ENCODE peak calls at places on chromosomes 7 and 10, in nine cellular contexts. B, G, U, C, A, F, Y, X and I are unnamed samples.

GRCh38 chr10:10432306-10433035 is 585.2 kb upstream of the CELF2 start:
- DNase-seq in B (no peak), G (no peak), U (no peak), C (peak; percentile 43), A (no peak), F (no peak), Y (no peak), X (no peak), I (no peak)

GRCh38 chr7:155847821-155848435 is 35.7 kb upstream of the SHH start:
- DNase-seq in B (no peak), G (no peak), U (no peak), C (no peak), A (no peak), F (peak; percentile 18), Y (no peak), X (no peak), I (no peak)

GRCh38 chr7:155918720-155919399 is 106.6 kb upstream of the SHH start:
- DNase-seq in B (no peak), G (peak; percentile 60), U (peak; percentile 83), C (peak; percentile 95), A (peak; percentile 78), F (no peak), Y (no peak), X (no peak), I (peak; percentile 9)

GRCh38 chr10:95755511-95756004 is 405 bp upstream of the ENTPD1 start:
- DNase-seq in B (no peak), G (no peak), U (peak; percentile 82), C (no peak), A (peak; percentile 21), F (no peak), Y (no peak), X (no peak), I (no peak)

GRCh38 chr7:3294432-3295100 is 6.5 kb upstream of the SDK1 start:
- DNase-seq in B (no peak), G (no peak), U (no peak), C (no peak), A (peak; percentile 87), F (no peak), Y (peak; percentile 68), X (no peak), I (no peak)

GRCh38 chr10:35979116-35979515 is 337.0 kb upstream of the FZD8 start:
- DNase-seq in B (no peak), G (no peak), U (no peak), C (no peak), A (no peak), F (no peak), Y (no peak), X (no peak), I (no peak)

GRCh38 chr10:35574924-35575352 is 30.2 kb upstream of the GJD4 start:
- DNase-seq in B (no peak), G (no peak), U (no peak), C (peak; percentile 98), A (no peak), F (no peak), Y (no peak), X (peak; percentile 15), I (no peak)

GRCh38 chr7:123682690-123683089 is 27.0 kb downstream of the LMOD2 start:
- DNase-seq in B (no peak), G (peak; percentile 23), U (no peak), C (peak; percentile 77), A (no peak), F (no peak), Y (peak; percentile 21), X (no peak), I (no peak)

GRCh38 chr7:101891936-101892640 is 74.7 kb downstream of the CUX1 start:
- DNase-seq in B (no peak), G (no peak), U (no peak), C (no peak), A (no peak), F (no peak), Y (no peak), X (no peak), I (no peak)

GRCh38 chr7:101893326-101894085 is 76.1 kb downstream of the CUX1 start:
- DNase-seq in B (no peak), G (no peak), U (no peak), C (no peak), A (no peak), F (no peak), Y (no peak), X (no peak), I (no peak)

GRCh38 chr7:101890666-101891065 is 73.2 kb downstream of the CUX1 start:
- DNase-seq in B (no peak), G (no peak), U (no peak), C (no peak), A (no peak), F (no peak), Y (no peak), X (no peak), I (no peak)

GRCh38 chr7:101896312-101896711 is 78.9 kb downstream of the CUX1 start:
- DNase-seq in B (no peak), G (no peak), U (no peak), C (no peak), A (no peak), F (no peak), Y (no peak), X (no peak), I (no peak)

DNA sequence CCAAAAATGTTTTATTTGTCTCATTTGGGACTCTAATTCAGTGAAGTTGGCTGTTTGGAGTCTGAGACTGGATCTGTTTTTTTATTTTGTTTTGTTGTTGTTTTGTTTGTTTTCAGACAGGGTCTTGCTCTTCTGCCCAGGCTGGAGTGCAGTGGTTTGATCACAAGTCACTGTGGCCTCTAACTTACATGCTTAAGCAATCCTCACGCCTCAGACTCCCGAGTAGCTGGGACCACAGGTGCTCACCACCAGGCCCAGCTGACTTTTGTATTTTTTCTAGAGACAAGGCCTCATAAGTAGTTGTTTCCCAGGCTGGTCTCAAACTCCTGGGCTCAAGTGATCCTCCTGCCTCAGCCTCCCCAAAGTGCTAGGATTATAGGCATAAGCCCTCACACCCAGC is 73.7 kb downstream of the CUX1 start:
- DNase-seq in B (no peak), G (no peak), U (no peak), C (no peak), A (no peak), F (no peak), Y (no peak), X (no peak), I (no peak)
- H3K4me1 ChIP-seq in B (peaks cover 4% of the 10 kb centered on the region), G (peaks cover 12% of the 10 kb centered on the region), U (no peaks in the 10 kb centered on the region), C (peaks cover 4% of the 10 kb centered on the region), A (peaks cover under 1% of the 10 kb centered on the region), F (peaks cover 25% of the 10 kb centered on the region), Y (no peaks in the 10 kb centered on the region), X (peaks cover 6% of the 10 kb centered on the region), I (peaks cover 4% of the 10 kb centered on the region)

DNA sequence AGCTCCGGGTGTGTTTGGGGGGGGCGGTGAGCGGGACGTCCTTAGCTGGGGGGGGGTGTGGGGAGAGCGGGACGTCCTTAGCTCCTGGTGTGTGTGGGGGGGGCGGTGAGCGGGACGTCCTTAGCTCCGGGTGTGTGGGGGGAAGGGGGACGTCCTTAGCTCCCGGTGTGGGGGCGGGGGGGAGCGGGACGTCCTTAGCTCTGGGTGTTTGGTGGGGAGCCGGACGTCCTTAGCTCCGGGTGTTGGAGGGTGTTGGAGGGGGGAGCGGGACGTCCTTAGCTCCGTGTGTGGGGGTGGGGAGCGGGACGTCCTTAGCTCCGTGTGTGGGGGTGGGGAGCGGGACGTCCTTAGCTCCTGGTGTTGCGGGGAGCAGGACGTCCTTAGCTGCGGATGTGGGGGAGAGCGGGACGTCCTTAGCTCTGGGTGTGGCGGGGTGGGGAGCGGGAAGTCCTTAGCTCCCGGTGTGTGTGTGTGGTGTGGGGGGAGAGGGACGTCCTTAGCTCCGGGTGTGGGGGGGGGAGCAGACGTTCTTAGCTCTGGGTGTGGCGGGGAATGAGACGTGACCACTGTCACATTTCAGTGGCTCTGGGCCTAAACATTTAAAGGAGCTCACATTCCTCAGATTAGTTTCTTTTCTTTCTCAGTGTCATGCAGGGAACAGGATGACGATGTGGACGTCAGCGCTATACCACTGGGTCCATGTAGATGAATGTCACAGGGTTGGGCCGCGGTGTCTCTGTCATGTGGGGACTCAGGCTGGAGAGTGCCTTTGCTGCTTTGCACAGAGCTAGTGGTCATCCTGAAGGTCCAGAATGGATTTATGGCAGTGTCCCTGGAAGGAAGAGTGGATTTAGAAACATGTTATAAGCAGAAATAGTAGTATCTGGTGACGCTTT is 7.5 kb downstream of the DYNC2I1 start:
- DNase-seq in B (peak; percentile 70), G (peak; percentile 31), U (peak; percentile 80), C (peak; percentile 60), A (peak; percentile 59), F (peak; percentile 89), Y (peak; percentile 63), X (no peak), I (no peak)
- H3K27ac ChIP-seq in B (peak overlapping the region; percentile 45), G (peak overlapping the region; percentile 27), U (peak overlapping the region; percentile 95), C (peak overlapping the region; percentile 74), A (peak overlapping the region; percentile 61), F (peak overlapping the region; percentile 91), Y (peak overlapping the region; percentile 79), X (no peak overlapping the region), I (peak overlapping the region; percentile 90)

GRCh38 chr10:23186697-23187096 is 5.4 kb upstream of the PTF1A start:
- DNase-seq in B (no peak), G (no peak), U (no peak), C (no peak), A (peak; percentile 47), F (no peak), Y (no peak), X (no peak), I (no peak)

GRCh38 chr10:23186178-23186577 is 5.9 kb upstream of the PTF1A start:
- DNase-seq in B (no peak), G (no peak), U (no peak), C (no peak), A (no peak), F (no peak), Y (no peak), X (no peak), I (no peak)

GRCh38 chr10:23187155-23187554 is 5.0 kb upstream of the PTF1A start:
- DNase-seq in B (no peak), G (no peak), U (no peak), C (no peak), A (no peak), F (no peak), Y (no peak), X (no peak), I (no peak)

GRCh38 chr10:23190872-23191763 is 994 bp upstream of the PTF1A start:
- DNase-seq in B (no peak), G (no peak), U (no peak), C (no peak), A (no peak), F (no peak), Y (no peak), X (no peak), I (no peak)

GRCh38 chr10:23189024-23189423 is 3.1 kb upstream of the PTF1A start:
- DNase-seq in B (no peak), G (no peak), U (no peak), C (no peak), A (no peak), F (no peak), Y (no peak), X (no peak), I (no peak)
- TF ChIP-seq POLR2A in B (no peak), G (no peak), U (no peak), C (no peak), A (no peak), F (no peak), Y (no peak), X (no peak), I (no peak)

DNA sequence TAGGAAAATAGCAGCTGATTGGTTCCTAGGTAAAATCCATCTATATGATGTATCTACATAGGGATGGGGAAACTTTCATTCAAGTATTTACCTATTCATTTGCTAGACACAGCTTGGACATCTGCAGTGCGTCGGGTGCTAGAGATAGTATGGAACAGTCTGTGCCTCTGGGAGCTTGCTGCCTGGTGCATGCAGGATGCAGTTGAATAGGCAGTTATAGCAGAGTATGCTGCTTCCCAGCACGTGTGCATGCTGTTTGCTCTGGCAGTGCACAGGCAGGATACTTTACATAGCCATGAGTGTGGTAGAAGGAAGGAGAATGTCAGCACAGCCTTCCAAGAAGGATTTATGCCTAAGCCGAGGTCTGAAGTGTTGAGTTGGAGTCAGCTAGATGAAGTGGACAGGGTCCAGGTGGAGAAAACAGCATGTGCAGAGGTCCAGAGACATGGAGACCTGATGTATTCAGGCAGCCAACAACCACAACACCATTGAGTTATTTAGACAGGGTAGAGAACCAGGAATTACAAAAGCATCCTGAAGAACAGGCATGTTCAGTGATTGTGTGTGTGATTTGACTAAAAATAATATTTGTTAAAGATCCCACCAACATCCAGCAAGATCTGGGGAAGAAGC is 8.1 kb downstream of the MAP3K8 start:
- DNase-seq in B (no peak), G (no peak), U (no peak), C (no peak), A (no peak), F (no peak), Y (no peak), X (no peak), I (no peak)
- H3K4me1 ChIP-seq in B (peaks cover 6% of the 10 kb centered on the region), G (peaks cover 12% of the 10 kb centered on the region), U (peaks cover 4% of the 10 kb centered on the region), C (peaks cover 22% of the 10 kb centered on the region), A (peaks cover 9% of the 10 kb centered on the region), F (peaks cover 64% of the 10 kb centered on the region), Y (no peaks in the 10 kb centered on the region), X (peaks cover 15% of the 10 kb centered on the region), I (peaks cover 85% of the 10 kb centered on the region)